ENCODE peak calls at places on chromosomes 13 and 19, in ten cellular contexts. N is sigmoid colon, U is uterus, S is hepatocyte, H is tibial nerve, I is ascending aorta, A is A549, E is right atrium auricular region, C is body of pancreas, K is endodermal cell. Q is an unnamed sample.
A peak's percentile ranks its signal among the peaks of the same experiment; 100 is the strongest.

GRCh38 chr19:35868172-35868822 is at the start of gene APLP1:
- DNase-seq in U (peak; percentile 35), H (no peak), I (no peak), A (peak; percentile 68), N (peak; percentile 79), C (peak; percentile 90), E (peak; percentile 67), K (peak; percentile 86), S (peak; percentile 85), Q (peak; percentile 74)

GRCh38 chr13:112753868-112754267 is 64.0 kb downstream of the ATP11A start:
- DNase-seq in S (no peak), I (no peak), U (no peak), C (no peak), E (no peak), A (no peak), H (no peak), N (no peak), K (no peak), Q (no peak)

GRCh38 chr19:52734893-52735661 is at the start of gene ZNF611:
- DNase-seq in K (peak; percentile 99), H (peak; percentile 99), N (peak; percentile 99), S (peak; percentile 99), C (peak; percentile 99), E (peak; percentile 99), U (peak; percentile 98), I (peak; percentile 86), A (peak; percentile 93), Q (peak; percentile 99)

GRCh38 chr19:29806098-29806866 is 5.5 kb upstream of the CCNE1 start:
- DNase-seq in C (peak; percentile 15), K (peak; percentile 81), N (peak; percentile 67), I (no peak), U (no peak), H (no peak), A (peak; percentile 89), S (peak; percentile 54), E (peak; percentile 66), Q (peak; percentile 67)

GRCh38 chr13:21670883-21671792 is at the start of gene FGF9:
- DNase-seq in E (no peak), I (no peak), U (peak; percentile 54), N (peak; percentile 76), A (peak; percentile 69), K (peak; percentile 92), H (no peak), S (peak; percentile 92), C (peak; percentile 82), Q (peak; percentile 76)

GRCh38 chr19:16200776-16201391 is 3.2 kb downstream of the AP1M1 start:
- DNase-seq in N (no peak), H (no peak), K (no peak), A (no peak), U (no peak), S (no peak), E (no peak), I (no peak), C (no peak), Q (no peak)

GRCh38 chr19:41172297-41173164 is 20.5 kb upstream of the CYP2S1 start:
- DNase-seq in E (no peak), A (no peak), U (no peak), S (peak; percentile 44), H (no peak), C (no peak), N (no peak), K (peak; percentile 56), I (no peak), Q (no peak)

GRCh38 chr13:46554971-46555370 is 2.0 kb downstream of the LRCH1 start:
- DNase-seq in N (no peak), C (no peak), I (no peak), A (no peak), U (no peak), E (no peak), K (no peak), S (no peak), H (no peak), Q (no peak)

GRCh38 chr13:95317037-95317989 is 16.1 kb upstream of the ABCC4 start:
- DNase-seq in U (no peak), E (no peak), K (no peak), N (no peak), C (no peak), A (no peak), I (no peak), S (no peak), H (no peak), Q (peak; percentile 25)

GRCh38 chr13:84393981-84394625 is 511.8 kb upstream of the SLITRK1 start:
- DNase-seq in N (no peak), U (no peak), H (no peak), C (no peak), E (no peak), A (no peak), I (no peak), S (no peak), K (no peak), Q (no peak)

GRCh38 chr13:20340759-20341161 is 108.6 kb upstream of the GJB6 start:
- DNase-seq in N (no peak), U (no peak), H (peak; percentile 64), C (no peak), S (no peak), E (no peak), K (peak; percentile 55), A (no peak), I (no peak), Q (no peak)

DNA sequence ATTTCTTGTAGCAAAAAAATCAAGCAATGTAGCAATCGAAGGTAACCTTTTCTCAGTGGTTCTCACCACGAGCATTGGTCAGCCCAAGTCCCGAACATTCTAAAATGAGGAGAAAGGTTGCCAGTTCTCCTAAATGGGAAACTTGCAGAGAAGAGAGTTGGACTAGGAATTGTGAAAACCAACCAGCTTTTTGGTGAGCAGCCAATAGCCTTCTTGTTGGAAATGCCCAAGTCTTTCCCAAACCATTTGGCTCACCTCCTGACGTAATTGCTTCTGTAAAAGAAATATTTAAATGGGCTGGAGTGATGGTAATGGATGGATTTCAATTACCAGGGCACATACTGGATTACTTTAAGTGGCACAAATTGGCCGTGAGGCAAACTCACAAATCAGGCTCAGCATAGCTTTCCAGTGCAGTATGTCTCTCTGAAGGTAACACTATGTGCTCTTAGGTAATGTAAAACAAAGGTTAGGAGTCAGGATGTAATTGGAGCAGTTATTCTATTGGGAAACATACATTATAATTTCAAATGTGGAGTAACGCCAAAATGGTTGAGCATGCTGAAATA is 423.2 kb downstream of the KLF5 start:
- DNase-seq in U (no peak), H (no peak), N (no peak), S (no peak), C (no peak), I (no peak), K (no peak), A (no peak), E (no peak), Q (no peak)
- H3K4me1 ChIP-seq in U (no peaks in the 10 kb centered on the region), H (no peaks in the 10 kb centered on the region), N (no peaks in the 10 kb centered on the region), S (no peaks in the 10 kb centered on the region), C (no peaks in the 10 kb centered on the region), I (no peaks in the 10 kb centered on the region), K (no peaks in the 10 kb centered on the region), A (no peaks in the 10 kb centered on the region), E (no peaks in the 10 kb centered on the region), Q (no peaks in the 10 kb centered on the region)

DNA sequence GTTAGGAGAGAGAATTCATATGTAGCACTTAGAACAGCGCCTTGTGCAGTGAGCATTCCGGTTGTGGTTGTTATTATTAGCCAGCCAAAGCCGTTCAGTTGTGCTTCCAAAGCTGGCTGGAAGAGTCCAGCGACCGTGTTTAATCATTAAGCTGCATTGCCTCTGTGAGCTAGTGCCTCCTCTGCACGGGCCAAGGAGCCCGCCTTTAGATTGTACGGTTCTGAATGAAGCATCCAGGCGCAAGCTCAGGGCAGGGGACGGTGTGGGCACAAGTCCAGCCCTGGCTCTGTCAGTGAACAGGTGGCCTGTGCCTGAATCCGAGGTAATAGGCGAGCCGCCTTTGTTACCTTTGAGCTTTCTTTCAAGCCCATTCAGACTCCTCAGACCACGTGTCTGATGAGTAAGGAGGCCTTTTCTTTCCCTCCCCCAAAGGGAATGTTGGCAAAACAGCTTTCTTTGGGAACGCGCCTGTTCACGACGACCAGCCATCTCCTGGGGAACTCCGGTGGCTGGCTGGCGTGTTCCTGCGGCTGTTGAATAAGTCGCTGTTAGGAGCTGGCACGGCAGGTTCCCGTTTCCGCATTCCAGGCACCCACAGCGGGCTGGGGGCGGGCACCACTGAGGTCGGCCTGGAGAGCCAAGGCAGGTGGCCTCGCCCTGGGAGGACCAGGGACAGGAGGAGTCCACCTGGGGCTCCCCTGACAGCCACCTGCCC is 25.1 kb downstream of the SIPA1L3 start:
- DNase-seq in E (peak; percentile 67), C (peak; percentile 85), K (peak; percentile 91), H (no peak), N (peak; percentile 65), I (no peak), A (peak; percentile 96), S (peak; percentile 88), U (no peak), Q (peak; percentile 32)
- TF ChIP-seq CTCF in E (no peak), C (no peak), K (peak; percentile 35), H (no peak), N (no peak), I (no peak), A (no peak), S (no peak), U (no peak), Q (no peak)

DNA sequence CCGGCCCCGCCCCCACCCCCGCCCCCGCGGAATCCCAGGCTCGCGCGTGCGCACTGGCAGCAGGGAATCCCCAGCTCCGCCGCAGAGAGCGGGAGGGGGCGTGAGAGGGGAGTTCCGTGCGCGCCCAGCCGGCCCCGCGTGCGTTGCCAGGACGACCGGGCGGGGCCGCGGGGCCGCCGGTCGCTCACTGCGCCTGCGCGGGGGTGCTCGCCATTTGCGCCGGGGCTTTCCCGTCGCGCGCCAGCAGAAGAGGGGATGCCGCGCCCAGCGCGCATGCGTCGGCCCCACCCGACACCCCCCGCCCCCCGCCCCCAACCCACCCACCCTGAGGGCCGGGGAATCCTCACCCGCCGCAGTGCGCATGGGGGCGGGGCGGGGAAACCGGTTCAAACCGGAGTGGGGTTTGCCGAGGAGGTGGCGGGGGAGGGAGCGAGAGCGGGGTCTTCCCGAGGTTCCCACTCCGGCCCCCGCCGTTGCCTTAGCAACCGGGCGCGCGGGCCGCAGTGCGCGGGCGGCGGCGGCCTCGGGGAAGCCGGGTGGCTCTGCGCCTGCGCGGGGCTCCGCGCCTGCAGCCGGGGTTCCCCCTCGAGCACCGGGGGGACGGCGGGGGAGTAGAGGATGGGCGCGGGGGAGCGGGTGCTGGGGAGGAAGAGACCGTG is 15.1 kb downstream of the CCDC124 start:
- DNase-seq in A (peak; percentile 90), H (peak; percentile 63), S (peak; percentile 99), K (peak; percentile 98), N (peak; percentile 95), E (peak; percentile 87), C (peak; percentile 88), U (peak; percentile 89), I (peak; percentile 45), Q (peak; percentile 91)
- H3K4me1 ChIP-seq in A (peaks cover 42% of the 10 kb centered on the region), H (no peaks in the 10 kb centered on the region), S (peaks cover 36% of the 10 kb centered on the region), K (no peaks in the 10 kb centered on the region), N (peaks cover 61% of the 10 kb centered on the region), E (peaks cover 53% of the 10 kb centered on the region), C (peaks cover 49% of the 10 kb centered on the region), U (peaks cover 36% of the 10 kb centered on the region), I (peaks cover 10% of the 10 kb centered on the region), Q (peaks cover 56% of the 10 kb centered on the region)

DNA sequence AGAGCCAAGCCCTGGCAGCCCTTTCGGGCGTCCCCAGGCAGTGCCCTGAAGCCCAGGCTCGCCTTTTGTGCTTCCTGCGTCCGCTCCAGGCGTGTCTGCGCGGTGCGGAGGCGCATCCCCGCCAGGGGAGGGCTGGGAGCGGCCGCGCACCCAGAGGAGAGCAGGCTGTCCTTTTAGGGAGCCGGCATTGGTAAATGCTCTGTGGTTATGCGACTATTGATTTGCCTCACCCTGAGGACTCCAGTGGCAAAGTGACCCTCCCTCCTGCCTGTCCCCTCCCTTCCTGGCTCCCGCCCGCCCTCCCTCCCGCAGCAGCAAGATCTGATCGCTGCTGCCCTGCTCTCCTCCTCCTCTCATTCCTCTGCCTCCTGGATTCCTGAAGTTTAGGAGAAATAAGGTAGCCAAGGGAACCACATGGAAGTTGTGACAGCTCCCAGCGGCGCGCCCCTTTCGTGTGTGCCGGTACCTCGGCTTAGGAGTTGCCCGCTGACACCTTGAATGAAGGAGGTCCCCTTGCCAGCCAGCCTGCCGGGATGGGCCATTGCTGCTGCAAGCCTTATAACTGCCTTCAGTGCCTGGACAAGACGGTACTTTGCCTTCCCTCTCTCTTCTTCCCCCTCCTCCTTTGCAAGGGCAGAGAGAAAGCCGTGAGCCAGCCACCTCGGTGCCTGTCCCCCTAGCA is 167.0 kb downstream of the SLC7A1 start:
- DNase-seq in E (no peak), U (no peak), C (no peak), H (no peak), S (peak; percentile 20), A (no peak), K (peak; percentile 89), I (no peak), N (no peak), Q (peak; percentile 61)
- TF ChIP-seq CTCF in E (no peak), U (no peak), C (no peak), H (no peak), S (no peak), A (no peak), K (peak; percentile 19), I (no peak), N (peak; percentile 22), Q (peak; percentile 37)

Q was measured in left ventricle myocardium inferior.